ENCODE peak calls at places on chromosomes 13 and 19, in four cellular contexts. One of them, this sample, is unnamed. For H3K27me3, the result is how much of the 10 kb centered on the place peaks cover.

GRCh38 chr13:31053896-31054295 is 107.8 kb downstream of the HSPH1 start:
- DNase-seq in heart left ventricle: no peak
- DNase-seq in uterus: no peak
- DNase-seq in IMR-90: no peak
- DNase-seq in this sample: no peak

GRCh38 chr19:1173160-1173844 is 766 bp downstream of the SBNO2 start:
- DNase-seq in uterus: peak
- DNase-seq in heart left ventricle: peak
- DNase-seq in IMR-90: no peak
- DNase-seq in this sample: peak

GRCh38 chr13:113837554-113838355 is 26.1 kb downstream of the GAS6 start:
- DNase-seq in IMR-90: peak
- DNase-seq in uterus: peak
- DNase-seq in heart left ventricle: peak
- DNase-seq in this sample: no peak

GRCh38 chr19:4077800-4078683 is 11.3 kb upstream of the ZBTB7A start:
- DNase-seq in IMR-90: no peak
- DNase-seq in uterus: peak
- DNase-seq in heart left ventricle: peak
- DNase-seq in this sample: peak

GRCh38 chr19:56071151-56071550 is 49.9 kb downstream of the ZNF787 start:
- DNase-seq in IMR-90: no peak
- DNase-seq in heart left ventricle: no peak
- DNase-seq in uterus: no peak
- DNase-seq in this sample: peak

GRCh38 chr19:32471095-32471494 is 65.5 kb downstream of the DPY19L3 start:
- DNase-seq in heart left ventricle: peak
- DNase-seq in uterus: no peak
- DNase-seq in IMR-90: no peak
- DNase-seq in this sample: no peak

GRCh38 chr13:113433391-113433916 is 19.8 kb downstream of the ADPRHL1 start:
- DNase-seq in heart left ventricle: peak
- DNase-seq in uterus: no peak
- DNase-seq in IMR-90: no peak
- DNase-seq in this sample: no peak

GRCh38 chr13:51071493-51071892 is 39.6 kb downstream of the C13orf42 start:
- DNase-seq in IMR-90: no peak
- DNase-seq in uterus: no peak
- DNase-seq in heart left ventricle: no peak
- DNase-seq in this sample: no peak

GRCh38 chr19:35070471-35070870 is 28.9 kb downstream of the HPN start:
- DNase-seq in IMR-90: no peak
- DNase-seq in uterus: no peak
- DNase-seq in heart left ventricle: no peak
- DNase-seq in this sample: no peak

GRCh38 chr19:3249408-3249807 is 24.9 kb downstream of the CELF5 start:
- DNase-seq in heart left ventricle: no peak
- DNase-seq in IMR-90: no peak
- DNase-seq in uterus: no peak
- DNase-seq in this sample: peak

GRCh38 chr19:2476451-2477140 is 669 bp downstream of the GADD45B start:
- DNase-seq in IMR-90: peak
- DNase-seq in uterus: peak
- DNase-seq in heart left ventricle: peak
- DNase-seq in this sample: no peak

GRCh38 chr13:89401209-89401810 is 1730.1 kb downstream of the SLITRK5 start:
- DNase-seq in uterus: no peak
- DNase-seq in heart left ventricle: no peak
- DNase-seq in IMR-90: peak
- DNase-seq in this sample: no peak

GRCh38 chr13:74839656-74840055 is 642.3 kb downstream of the TBC1D4 start:
- DNase-seq in IMR-90: peak
- DNase-seq in uterus: no peak
- DNase-seq in heart left ventricle: no peak
- DNase-seq in this sample: no peak

GRCh38 chr13:94256671-94257070 is 222.8 kb downstream of the DCT start:
- DNase-seq in IMR-90: no peak
- DNase-seq in heart left ventricle: no peak
- DNase-seq in uterus: no peak
- DNase-seq in this sample: no peak

GRCh38 chr19:2721570-2722540 is 683 bp upstream of the DIRAS1 start:
- DNase-seq in IMR-90: no peak
- DNase-seq in heart left ventricle: no peak
- DNase-seq in uterus: no peak
- DNase-seq in this sample: no peak

GRCh38 chr19:13260883-13261653 is 110.9 kb downstream of the IER2 start:
- DNase-seq in IMR-90: peak
- DNase-seq in uterus: no peak
- DNase-seq in heart left ventricle: no peak
- DNase-seq in this sample: no peak

GRCh38 chr19:48390188-48391099 is 907 bp downstream of the KDELR1 start:
- DNase-seq in IMR-90: peak
- DNase-seq in heart left ventricle: peak
- DNase-seq in uterus: peak
- DNase-seq in this sample: peak

GRCh38 chr19:49475995-49476880 is 2.2 kb downstream of the FLT3LG start:
- DNase-seq in heart left ventricle: peak
- DNase-seq in IMR-90: no peak
- DNase-seq in uterus: no peak
- DNase-seq in this sample: peak
- H3K27me3 ChIP-seq in heart left ventricle: under half
- H3K27me3 ChIP-seq in IMR-90: under half
- H3K27me3 ChIP-seq in uterus: under half
- H3K27me3 ChIP-seq in this sample: under half

DNA sequence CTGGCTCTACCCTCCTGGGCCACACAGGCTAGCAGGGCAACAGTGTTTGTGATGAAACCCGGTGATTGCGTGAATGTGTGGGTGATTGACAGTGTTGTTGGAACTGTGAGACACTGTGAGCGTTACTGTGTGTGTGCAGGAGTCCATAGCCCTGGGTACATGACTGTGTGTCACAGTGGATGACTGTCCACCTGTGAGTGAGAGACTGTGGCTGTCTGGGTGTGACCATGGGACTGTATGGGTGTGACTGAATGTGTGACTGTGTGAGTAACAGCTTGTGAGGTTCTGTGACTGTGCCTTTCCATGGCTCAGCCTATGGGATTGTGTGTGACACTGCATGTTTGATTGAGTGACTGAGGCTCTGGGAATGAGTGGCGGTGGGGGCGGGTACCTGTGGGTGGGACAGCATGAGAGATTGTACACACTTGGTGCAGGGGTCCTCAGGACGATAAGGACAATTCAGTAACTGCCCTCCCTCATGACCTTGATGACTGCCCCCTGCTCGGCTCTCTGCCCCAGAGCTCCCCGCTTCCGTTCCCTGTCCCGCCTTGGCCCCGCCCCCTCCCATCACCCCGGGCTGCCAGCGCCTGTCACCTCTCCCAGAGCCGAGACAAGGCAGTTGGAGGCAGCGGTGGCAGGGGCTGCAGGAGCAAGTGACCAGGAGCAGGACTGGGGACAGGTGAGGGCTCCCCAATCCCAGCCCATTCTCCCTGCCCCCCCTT is at the start of gene GIPR:
- DNase-seq in uterus: no peak
- DNase-seq in heart left ventricle: peak
- DNase-seq in IMR-90: peak
- DNase-seq in this sample: peak
- H3K27me3 ChIP-seq in uterus: under half
- H3K27me3 ChIP-seq in heart left ventricle: under half
- H3K27me3 ChIP-seq in IMR-90: under half
- H3K27me3 ChIP-seq in this sample: under half

GRCh38 chr19:42176649-42176989 is 40.9 kb downstream of the DEDD2 start:
- DNase-seq in IMR-90: no peak
- DNase-seq in heart left ventricle: no peak
- DNase-seq in uterus: no peak
- DNase-seq in this sample: no peak

GRCh38 chr19:42177686-42178019 is 39.8 kb downstream of the DEDD2 start:
- DNase-seq in heart left ventricle: no peak
- DNase-seq in IMR-90: no peak
- DNase-seq in uterus: no peak
- DNase-seq in this sample: no peak

GRCh38 chr19:42175335-42175734 is 42.1 kb downstream of the DEDD2 start:
- DNase-seq in uterus: no peak
- DNase-seq in IMR-90: no peak
- DNase-seq in heart left ventricle: no peak
- DNase-seq in this sample: no peak

GRCh38 chr19:42176990-42177685 is 40.3 kb downstream of the DEDD2 start:
- DNase-seq in uterus: peak
- DNase-seq in heart left ventricle: peak
- DNase-seq in IMR-90: peak
- DNase-seq in this sample: peak

GRCh38 chr19:42175952-42176648 is 41.4 kb downstream of the DEDD2 start:
- DNase-seq in heart left ventricle: no peak
- DNase-seq in IMR-90: peak
- DNase-seq in uterus: no peak
- DNase-seq in this sample: peak
- H3K27me3 ChIP-seq in heart left ventricle: under half
- H3K27me3 ChIP-seq in IMR-90: half or more
- H3K27me3 ChIP-seq in uterus: under half
- H3K27me3 ChIP-seq in this sample: half or more

GRCh38 chr19:18611327-18612050 is 1.2 kb upstream of the TMEM59L start:
- DNase-seq in IMR-90: no peak
- DNase-seq in heart left ventricle: no peak
- DNase-seq in uterus: no peak
- DNase-seq in this sample: peak

GRCh38 chr19:18610245-18610555 is 2.5 kb upstream of the TMEM59L start:
- DNase-seq in uterus: no peak
- DNase-seq in IMR-90: no peak
- DNase-seq in heart left ventricle: no peak
- DNase-seq in this sample: no peak

GRCh38 chr19:18609717-18610051 is 3.0 kb upstream of the TMEM59L start:
- DNase-seq in uterus: no peak
- DNase-seq in IMR-90: no peak
- DNase-seq in heart left ventricle: no peak
- DNase-seq in this sample: no peak

GRCh38 chr19:18612051-18612771 is 459 bp upstream of the TMEM59L start:
- DNase-seq in uterus: no peak
- DNase-seq in IMR-90: no peak
- DNase-seq in heart left ventricle: no peak
- DNase-seq in this sample: no peak

GRCh38 chr19:18610556-18611326 is 1.9 kb upstream of the TMEM59L start:
- DNase-seq in IMR-90: no peak
- DNase-seq in uterus: no peak
- DNase-seq in heart left ventricle: no peak
- DNase-seq in this sample: no peak
- H3K27me3 ChIP-seq in IMR-90: half or more
- H3K27me3 ChIP-seq in uterus: half or more
- H3K27me3 ChIP-seq in heart left ventricle: half or more
- H3K27me3 ChIP-seq in this sample: half or more

GRCh38 chr13:112056739-112057433 is 10.1 kb upstream of the SOX1 start:
- DNase-seq in uterus: no peak
- DNase-seq in heart left ventricle: no peak
- DNase-seq in IMR-90: no peak
- DNase-seq in this sample: no peak
- H3K27me3 ChIP-seq in uterus: half or more
- H3K27me3 ChIP-seq in heart left ventricle: half or more
- H3K27me3 ChIP-seq in IMR-90: half or more
- H3K27me3 ChIP-seq in this sample: half or more

GRCh38 chr19:28836366-28836765 is 376.6 kb downstream of the UQCRFS1 start:
- DNase-seq in IMR-90: no peak
- DNase-seq in uterus: no peak
- DNase-seq in heart left ventricle: no peak
- DNase-seq in this sample: no peak
- H3K27me3 ChIP-seq in IMR-90: under half
- H3K27me3 ChIP-seq in uterus: under half
- H3K27me3 ChIP-seq in heart left ventricle: under half
- H3K27me3 ChIP-seq in this sample: under half

GRCh38 chr19:51161266-51161665 is 19.2 kb downstream of the SIGLEC7 start:
- DNase-seq in uterus: no peak
- DNase-seq in heart left ventricle: no peak
- DNase-seq in IMR-90: no peak
- DNase-seq in this sample: no peak
- H3K27me3 ChIP-seq in uterus: under half
- H3K27me3 ChIP-seq in heart left ventricle: under half
- H3K27me3 ChIP-seq in IMR-90: under half
- H3K27me3 ChIP-seq in this sample: under half